ENCODE peak calls at places on chromosomes 6 and 20, in six cellular contexts. T, P, E, I, K and O are unnamed samples.

GRCh38 chr6:129031051-129031599 is 148.2 kb downstream of the LAMA2 start:
- DNase-seq in T (no peak), K (peak; percentile 90), E (no peak), P (peak; percentile 90), I (no peak), O (no peak)

GRCh38 chr20:41686961-41687360 is 68.8 kb upstream of the CHD6 start:
- DNase-seq in E (no peak), P (no peak), K (no peak), T (no peak), I (no peak), O (no peak)

GRCh38 chr20:50663095-50663821 is 28.1 kb downstream of the RIPOR3 start:
- DNase-seq in P (no peak), K (no peak), T (peak; percentile 79), I (peak; percentile 26), E (no peak), O (no peak)

GRCh38 chr6:141282263-141282662 is 850.5 kb upstream of the GJE1 start:
- DNase-seq in I (no peak), P (no peak), K (no peak), T (peak; percentile 21), E (no peak), O (no peak)

GRCh38 chr6:118748311-118749062 is 97.1 kb upstream of the CEP85L start:
- DNase-seq in P (peak; percentile 58), T (peak; percentile 53), E (no peak), I (no peak), K (no peak), O (no peak)

GRCh38 chr6:76706566-76706965 is 634.1 kb upstream of the IMPG1 start:
- DNase-seq in P (no peak), E (no peak), I (no peak), T (no peak), K (no peak), O (no peak)

GRCh38 chr20:59817846-59818245 is 115.6 kb downstream of the SYCP2 start:
- DNase-seq in T (no peak), E (no peak), K (no peak), P (no peak), I (no peak), O (no peak)

GRCh38 chr6:160170018-160170680 is 48.5 kb downstream of the SLC22A1 start:
- DNase-seq in K (no peak), E (no peak), T (no peak), P (no peak), I (no peak), O (no peak)

GRCh38 chr20:63941282-63942060 is 14.7 kb downstream of the UCKL1 start:
- DNase-seq in E (no peak), I (no peak), K (no peak), P (no peak), T (peak; percentile 98), O (no peak)

GRCh38 chr6:53770690-53771320 is 24.0 kb upstream of the LRRC1 start:
- DNase-seq in K (no peak), I (no peak), T (no peak), E (no peak), P (no peak), O (no peak)

GRCh38 chr6:33720998-33721397 is 9.5 kb upstream of the UQCC2 start:
- DNase-seq in I (no peak), P (no peak), T (no peak), E (no peak), K (no peak), O (no peak)

GRCh38 chr20:41133709-41134361 is 3.5 kb upstream of the PLCG1 start:
- DNase-seq in P (no peak), K (no peak), E (no peak), I (no peak), T (no peak), O (peak; percentile 86)

GRCh38 chr6:18632670-18633410 is 245.7 kb downstream of the RNF144B start:
- DNase-seq in E (peak; percentile 14), T (no peak), P (peak; percentile 36), K (no peak), I (no peak), O (no peak)

GRCh38 chr20:61436674-61437279 is 184.7 kb downstream of the CDH4 start:
- DNase-seq in P (peak; percentile 37), T (peak; percentile 99), K (no peak), E (peak; percentile 66), I (no peak), O (no peak)

GRCh38 chr6:24089741-24090140 is 36.3 kb upstream of the NRSN1 start:
- DNase-seq in E (no peak), I (no peak), T (no peak), K (no peak), P (no peak), O (no peak)

GRCh38 chr20:44861547-44862006 is 23.9 kb upstream of the YWHAB start:
- DNase-seq in E (peak; percentile 14), T (no peak), K (peak; percentile 14), P (peak; percentile 21), I (no peak), O (no peak)

GRCh38 chr6:2450546-2450945 is 205.1 kb upstream of the GMDS start:
- DNase-seq in I (no peak), E (no peak), P (no peak), K (no peak), T (no peak), O (no peak)

GRCh38 chr6:125236536-125237327 is 65.0 kb downstream of the HDDC2 start:
- DNase-seq in T (no peak), I (no peak), P (peak; percentile 78), E (no peak), K (no peak), O (no peak)

GRCh38 chr6:110341671-110342304 is 16.4 kb downstream of the METTL24 start:
- DNase-seq in E (no peak), I (no peak), P (peak; percentile 35), K (no peak), T (peak; percentile 79), O (no peak)

GRCh38 chr20:4966826-4967751 is 34.2 kb downstream of the SLC23A2 start:
- DNase-seq in E (no peak), K (no peak), T (no peak), P (peak; percentile 28), I (no peak), O (no peak)

GRCh38 chr20:4971064-4971463 is 30.2 kb downstream of the SLC23A2 start:
- DNase-seq in I (no peak), P (no peak), K (no peak), T (no peak), E (no peak), O (no peak)

GRCh38 chr20:4967752-4968477 is 33.4 kb downstream of the SLC23A2 start:
- DNase-seq in K (no peak), T (no peak), I (no peak), E (no peak), P (no peak), O (no peak)

GRCh38 chr20:4973330-4974097 is 27.8 kb downstream of the SLC23A2 start:
- DNase-seq in P (peak; percentile 87), E (peak; percentile 84), K (peak; percentile 28), T (no peak), I (peak; percentile 76), O (peak; percentile 64)

GRCh38 chr20:4972506-4973251 is 28.6 kb downstream of the SLC23A2 start:
- DNase-seq in P (no peak), K (no peak), I (no peak), E (no peak), T (no peak), O (no peak)
- H3K4me3 ChIP-seq in P (peak overlapping the region; percentile 52), K (no peak overlapping the region), I (peak overlapping the region; percentile 30), E (no peak overlapping the region), T (no peak overlapping the region), O (peak overlapping the region; percentile 46)

DNA sequence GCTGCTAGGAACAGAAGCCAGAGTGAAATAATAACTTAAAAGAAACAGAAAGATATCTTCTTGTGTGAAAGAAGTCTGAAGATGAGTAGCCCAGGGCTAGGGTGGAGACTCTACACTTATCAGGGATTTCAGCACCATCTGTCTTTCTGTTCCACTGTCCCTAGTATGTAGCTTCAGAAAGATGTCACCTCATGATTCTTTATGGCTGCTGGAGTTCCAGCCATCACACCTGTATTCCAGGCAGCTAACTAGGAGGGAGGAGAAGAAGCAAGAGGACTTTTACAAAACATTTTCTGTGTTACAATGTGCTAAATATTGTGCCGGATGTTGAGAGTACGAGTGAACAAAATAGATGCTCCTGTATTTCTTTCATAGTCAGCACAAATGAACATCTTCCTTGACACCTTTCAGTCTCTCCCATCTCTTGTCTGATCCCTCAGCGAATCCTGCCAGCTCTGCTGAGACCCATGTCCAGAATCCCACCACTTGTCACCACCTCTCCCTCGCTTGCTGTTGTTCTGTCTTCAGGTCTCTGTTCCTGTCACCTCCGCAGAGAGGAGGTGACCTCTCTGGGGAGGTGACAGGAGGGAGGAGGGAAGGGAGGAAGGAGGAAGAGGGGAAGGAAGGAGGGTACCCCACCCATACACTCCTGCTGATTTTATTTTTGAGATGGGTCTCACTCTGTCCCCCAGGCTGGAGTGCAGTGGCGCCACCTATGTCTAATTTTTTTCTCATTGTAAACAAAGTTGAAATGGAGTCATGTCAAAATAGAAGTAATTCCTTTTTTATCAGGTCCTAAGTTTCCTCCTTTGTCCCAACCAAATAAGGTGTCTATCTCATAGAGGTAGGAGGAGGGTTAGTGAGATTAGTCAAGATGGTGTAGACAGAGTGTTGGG is 188.9 kb downstream of the TFAP2C start:
- DNase-seq in K (no peak), P (no peak), E (no peak), T (peak; percentile 47), I (no peak), O (no peak)
- TF ChIP-seq CTCF in K (no peak), P (no peak), E (no peak), T (peak; percentile 64), I (no peak), O (no peak)

GRCh38 chr6:131003419-131004386 is 59.3 kb downstream of the EPB41L2 start:
- DNase-seq in I (no peak), P (no peak), T (no peak), E (no peak), K (no peak), O (no peak)

GRCh38 chr6:131001945-131002661 is 60.9 kb downstream of the EPB41L2 start:
- DNase-seq in T (no peak), P (no peak), I (no peak), K (no peak), E (no peak), O (no peak)

GRCh38 chr6:131000544-131000943 is 62.5 kb downstream of the EPB41L2 start:
- DNase-seq in P (no peak), E (no peak), K (no peak), T (no peak), I (no peak), O (no peak)

GRCh38 chr6:131004387-131004755 is 58.7 kb downstream of the EPB41L2 start:
- DNase-seq in I (no peak), K (no peak), P (no peak), E (no peak), T (no peak), O (no peak)

DNA sequence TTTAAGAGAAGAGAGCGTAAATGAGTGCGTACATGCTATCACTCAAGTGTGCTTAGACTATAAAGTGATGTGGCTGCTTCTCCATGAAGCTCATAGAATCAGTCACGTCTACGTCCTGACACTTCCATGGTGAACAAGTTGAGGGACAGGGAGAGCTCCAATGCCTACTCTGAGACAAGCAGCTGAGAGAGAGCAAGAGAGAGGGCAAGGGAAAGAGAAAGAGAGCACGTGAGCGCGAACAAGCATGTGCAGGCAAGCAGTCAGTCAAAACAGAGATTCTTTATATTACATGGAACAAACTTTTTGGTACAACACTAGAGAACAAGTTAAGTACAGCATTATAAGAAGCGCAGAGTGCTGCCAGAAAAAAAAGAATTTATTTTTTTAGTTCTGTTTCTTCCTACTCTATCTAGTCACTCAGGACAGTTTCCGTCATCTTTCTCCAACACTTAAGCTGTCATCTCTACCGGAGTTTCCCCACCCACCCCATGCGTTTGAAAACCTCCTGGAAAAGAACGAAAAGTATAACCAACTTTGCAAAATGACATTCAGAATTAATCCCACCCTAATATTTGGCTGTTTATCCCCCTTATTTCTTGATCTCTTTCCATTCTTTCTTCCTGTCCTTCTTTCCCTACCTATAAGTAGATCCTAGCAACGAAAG is 61.8 kb downstream of the EPB41L2 start:
- DNase-seq in E (no peak), T (no peak), K (no peak), I (no peak), P (no peak), O (no peak)
- H3K4me3 ChIP-seq in E (no peak overlapping the region), T (no peak overlapping the region), K (no peak overlapping the region), I (no peak overlapping the region), P (no peak overlapping the region), O (no peak overlapping the region)

GRCh38 chr6:45500924-45501816 is 123.4 kb upstream of the SUPT3H start:
- DNase-seq in T (peak; percentile 87), K (no peak), P (no peak), E (no peak), I (no peak), O (no peak)
- TF ChIP-seq CTCF in T (peak; percentile 66), K (no peak), P (no peak), E (peak; percentile 24), I (peak; percentile 26), O (peak; percentile 80)